ENCODE peak calls at places on chromosome 15, in five cellular contexts. S is NCI-H524; M is natural killer cell treated with Interleukin-12 subunit alpha and Interleukin-12 subunit beta and Interleukin-15 and Interleukin-18, amount 100 ng/mL, for 72 hours; X is A549; A is small intestine. C is an unnamed sample.

GRCh38 chr15:81982808-81983207 is 63.0 kb downstream of the MEX3B start:
- DNase-seq in M (no peak), S (no peak), A (no peak), X (no peak), C (no peak)

GRCh38 chr15:67101981-67102929 is 36.9 kb downstream of the SMAD3 start:
- DNase-seq in A (peak; percentile 50), S (no peak), M (peak; percentile 74), X (no peak), C (peak; percentile 47)

GRCh38 chr15:60548101-60548500 is 69.2 kb upstream of the ICE2 start:
- DNase-seq in A (peak; percentile 39), X (no peak), M (peak; percentile 72), S (no peak), C (no peak)

GRCh38 chr15:101689901-101690300 is 34.4 kb downstream of the TARS3 start:
- DNase-seq in X (no peak), S (no peak), M (no peak), A (no peak), C (no peak)

GRCh38 chr15:56552668-56553067 is 87.7 kb upstream of the MNS1 start:
- DNase-seq in X (no peak), S (no peak), M (no peak), A (no peak), C (no peak)

GRCh38 chr15:62850791-62851291 is 191.7 kb upstream of the TPM1 start:
- DNase-seq in X (peak; percentile 77), M (no peak), S (no peak), A (no peak), C (peak; percentile 64)

GRCh38 chr15:50880651-50881114 is 27.8 kb upstream of the AP4E1 start:
- DNase-seq in A (no peak), S (no peak), X (no peak), M (no peak), C (peak; percentile 50)

GRCh38 chr15:52649686-52650085 is 29.5 kb downstream of the ATOSA start:
- DNase-seq in M (no peak), A (no peak), S (no peak), X (no peak), C (no peak)

GRCh38 chr15:37289109-37289765 is 188.9 kb upstream of the MEIS2 start:
- DNase-seq in M (no peak), X (no peak), A (no peak), S (peak; percentile 47), C (peak; percentile 4)

GRCh38 chr15:42155546-42156265 is 730 bp downstream of the PLA2G4F start:
- DNase-seq in X (no peak), M (no peak), A (peak; percentile 83), S (peak; percentile 27), C (no peak)

GRCh38 chr15:41286665-41287333 is 45.6 kb downstream of the OIP5 start:
- DNase-seq in S (no peak), X (no peak), M (no peak), A (no peak), C (no peak)

GRCh38 chr15:89361451-89362202 is 27.0 kb upstream of the POLG start:
- DNase-seq in X (peak; percentile 96), S (peak; percentile 81), M (peak; percentile 72), A (peak; percentile 38), C (peak; percentile 56)

GRCh38 chr15:57286446-57287127 is 89.7 kb upstream of the CGNL1 start:
- DNase-seq in S (peak; percentile 54), X (no peak), M (no peak), A (no peak), C (no peak)

GRCh38 chr15:68585574-68586273 is 6.9 kb downstream of the CORO2B start:
- DNase-seq in M (no peak), A (no peak), X (no peak), S (peak; percentile 30), C (no peak)

GRCh38 chr15:99409097-99409473 is 156.7 kb upstream of the MEF2A start:
- DNase-seq in X (peak; percentile 76), S (peak; percentile 81), M (no peak), A (peak; percentile 67), C (peak; percentile 57)

GRCh38 chr15:52291204-52291603 is 4.4 kb downstream of the MYO5C start:
- DNase-seq in S (no peak), M (no peak), X (no peak), A (no peak), C (no peak)

GRCh38 chr15:43934480-43934879 is 107.7 kb downstream of the WDR76 start:
- DNase-seq in M (no peak), X (no peak), A (no peak), S (no peak), C (no peak)

GRCh38 chr15:66292261-66293084 is 895 bp upstream of the DIS3L start:
- DNase-seq in A (peak; percentile 17), S (no peak), M (no peak), X (no peak), C (no peak)

GRCh38 chr15:63374686-63375520 is 6.7 kb downstream of the CA12 start:
- DNase-seq in A (no peak), S (peak; percentile 75), X (no peak), M (peak; percentile 69), C (peak; percentile 27)

GRCh38 chr15:25670025-25670554 is 193.0 kb downstream of the ATP10A start:
- DNase-seq in M (no peak), S (peak; percentile 85), X (no peak), A (no peak), C (no peak)

GRCh38 chr15:76117181-76117580 is 57.4 kb downstream of the TMEM266 start:
- DNase-seq in M (no peak), S (no peak), X (no peak), A (no peak), C (no peak)

GRCh38 chr15:39682366-39682765 is 100.3 kb downstream of the FSIP1 start:
- DNase-seq in S (no peak), X (no peak), A (no peak), M (no peak), C (no peak)

GRCh38 chr15:52324109-52324508 is 28.5 kb upstream of the MYO5C start:
- DNase-seq in A (no peak), X (no peak), M (no peak), S (no peak), C (no peak)

GRCh38 chr15:88645171-88646087 is 6.6 kb downstream of the ISG20 start:
- DNase-seq in M (no peak), S (no peak), A (no peak), X (no peak), C (no peak)

GRCh38 chr15:84715442-84716035 is 400 bp downstream of the SEC11A start:
- DNase-seq in A (peak; percentile 38), M (no peak), S (peak; percentile 46), X (peak; percentile 51), C (no peak)

GRCh38 chr15:36594556-36595090 is 15.2 kb downstream of the CDIN1 start:
- DNase-seq in A (peak; percentile 22), M (no peak), S (no peak), X (no peak), C (no peak)

GRCh38 chr15:28015855-28016254 is 83.3 kb downstream of the OCA2 start:
- DNase-seq in M (no peak), X (no peak), S (no peak), A (no peak), C (no peak)

GRCh38 chr15:90667063-90667754 is 49.9 kb upstream of the BLM start:
- DNase-seq in M (no peak), A (peak; percentile 75), X (no peak), S (no peak), C (no peak)

GRCh38 chr15:78133801-78134200 is 2.6 kb upstream of the CIB2 start:
- DNase-seq in S (no peak), M (no peak), A (peak; percentile 34), X (no peak), C (peak; percentile 33)

GRCh38 chr15:92082217-92082843 is 228.8 kb downstream of the SLCO3A1 start:
- DNase-seq in X (peak; percentile 67), S (peak; percentile 85), M (no peak), A (peak; percentile 47), C (peak; percentile 58)

GRCh38 chr15:65612616-65612946 is 1.6 kb upstream of the INTS14 start:
- DNase-seq in X (no peak), S (no peak), M (no peak), A (no peak), C (no peak)

GRCh38 chr15:78049691-78050440 is 27.6 kb downstream of the TBC1D2B start:
- DNase-seq in S (no peak), A (peak; percentile 51), M (peak; percentile 85), X (no peak), C (peak; percentile 72)

GRCh38 chr15:75597667-75598341 is 18.7 kb upstream of the PTPN9 start:
- DNase-seq in S (no peak), A (peak; percentile 31), M (peak; percentile 64), X (peak; percentile 38), C (no peak)

GRCh38 chr15:66847565-66847991 is 145.5 kb downstream of the SMAD6 start:
- DNase-seq in X (no peak), A (no peak), S (no peak), M (no peak), C (no peak)